ENCODE peak calls at places on chromosomes 11 and 22, in four cellular contexts. F is A549, V is NB4, Y is endothelial cell of umbilical vein. C is an unnamed sample.

GRCh38 chr11:45289369-45289768 is 3.2 kb upstream of the SYT13 start:
- DNase-seq in F (peak), V (no peak), Y (no peak), C (no peak)

GRCh38 chr11:95042239-95042638 is 7.0 kb upstream of the KDM4F start:
- DNase-seq in F (no peak), Y (no peak), V (no peak), C (no peak)

GRCh38 chr22:44523981-44524759 is 26.1 kb upstream of the RTL6 start:
- DNase-seq in Y (no peak), F (no peak), V (no peak), C (no peak)

GRCh38 chr22:39090426-39091064 is 6.5 kb upstream of the APOBEC3H start:
- DNase-seq in F (no peak), Y (no peak), V (peak), C (no peak)

GRCh38 chr11:107704432-107704831 is 7.4 kb downstream of the SLN start:
- DNase-seq in F (no peak), Y (no peak), V (no peak), C (no peak)

GRCh38 chr11:71078482-71078881 is 173.9 kb downstream of the SHANK2 start:
- DNase-seq in F (no peak), V (no peak), Y (no peak), C (no peak)

GRCh38 chr11:62612366-62613274 is at the start of the genes EML3 and ROM1:
- DNase-seq in F (peak), V (peak), Y (peak), C (peak)

GRCh38 chr11:5808500-5809121 is at the start of gene OR52N2:
- DNase-seq in Y (peak), F (peak), V (peak), C (peak)

DNA sequence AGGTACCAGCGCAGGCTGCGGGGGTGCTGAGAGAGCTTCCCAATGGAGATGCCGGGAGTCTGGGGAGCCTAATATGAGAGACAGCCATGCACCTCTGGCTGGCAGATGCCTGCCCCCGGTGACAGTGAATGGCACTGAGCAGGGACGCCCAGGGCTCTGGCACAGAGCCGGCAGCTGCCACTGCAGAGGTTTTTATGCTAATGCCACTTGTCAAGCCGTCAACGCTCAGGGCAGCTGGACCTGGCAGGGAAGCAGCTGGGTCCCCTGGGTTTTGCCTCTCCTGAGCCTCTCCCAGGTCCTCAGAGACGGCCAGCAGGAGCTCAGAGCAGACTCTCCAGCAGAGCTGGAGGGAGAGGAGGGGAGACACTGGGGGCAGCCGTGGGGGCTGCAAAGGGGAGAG is 573.6 kb downstream of the BUD13 start:
- DNase-seq in V (no peak), Y (no peak), F (no peak), C (no peak)
- TF ChIP-seq MYC in V (no peak), Y (no peak), F (no peak), C (no peak)

GRCh38 chr22:24471570-24471969 is 23.6 kb upstream of the UPB1 start:
- DNase-seq in V (no peak), Y (peak), F (no peak), C (no peak)

GRCh38 chr22:24473278-24473677 is 21.9 kb upstream of the UPB1 start:
- DNase-seq in Y (no peak), F (no peak), V (peak), C (no peak)

GRCh38 chr22:24474221-24474620 is 20.9 kb upstream of the UPB1 start:
- DNase-seq in F (no peak), V (no peak), Y (peak), C (peak)

DNA sequence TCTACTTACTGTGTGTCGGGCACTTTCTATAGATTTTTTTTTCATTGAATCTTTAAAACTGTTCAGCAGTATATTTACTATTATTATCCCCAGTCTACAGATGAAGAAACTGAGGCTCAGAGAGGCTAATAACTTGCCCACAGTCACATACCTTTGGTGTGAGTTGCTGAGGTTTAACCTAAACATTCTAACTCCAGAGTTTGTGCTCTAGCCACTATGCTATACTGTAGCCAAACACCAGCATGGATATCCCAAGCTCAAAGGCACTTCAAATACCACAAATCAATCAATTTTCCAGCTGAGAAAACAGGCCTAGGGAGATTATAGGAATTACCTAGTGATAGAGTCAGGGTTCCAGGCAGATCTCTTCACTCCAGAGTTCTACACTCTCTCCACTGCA is 20.5 kb upstream of the UPB1 start:
- DNase-seq in F (no peak), V (no peak), Y (no peak), C (no peak)
- TF ChIP-seq MYC in F (no peak), V (no peak), Y (no peak), C (no peak)

DNA sequence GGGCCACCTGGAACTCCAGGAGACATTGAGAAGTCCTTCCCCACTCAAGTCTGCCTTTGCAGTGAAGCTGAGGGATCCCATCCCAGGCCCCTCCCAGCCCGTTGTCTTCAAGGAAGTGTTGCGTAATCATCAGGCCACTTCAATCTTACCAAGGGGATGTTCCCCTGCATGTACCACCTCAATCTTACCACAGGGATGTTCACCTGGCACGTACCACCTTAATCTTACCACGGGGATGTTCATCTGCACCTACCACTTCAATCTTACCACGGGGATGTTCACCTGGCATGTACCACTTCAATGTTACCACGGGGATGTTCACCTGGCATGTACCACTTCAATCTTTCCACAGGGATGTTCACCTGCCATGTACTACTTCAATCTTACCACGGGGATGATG is 108.0 kb upstream of the SYN3 start:
- DNase-seq in Y (no peak), V (peak), F (no peak), C (no peak)
- TF ChIP-seq MYC in Y (no peak), V (no peak), F (no peak), C (no peak)

DNA sequence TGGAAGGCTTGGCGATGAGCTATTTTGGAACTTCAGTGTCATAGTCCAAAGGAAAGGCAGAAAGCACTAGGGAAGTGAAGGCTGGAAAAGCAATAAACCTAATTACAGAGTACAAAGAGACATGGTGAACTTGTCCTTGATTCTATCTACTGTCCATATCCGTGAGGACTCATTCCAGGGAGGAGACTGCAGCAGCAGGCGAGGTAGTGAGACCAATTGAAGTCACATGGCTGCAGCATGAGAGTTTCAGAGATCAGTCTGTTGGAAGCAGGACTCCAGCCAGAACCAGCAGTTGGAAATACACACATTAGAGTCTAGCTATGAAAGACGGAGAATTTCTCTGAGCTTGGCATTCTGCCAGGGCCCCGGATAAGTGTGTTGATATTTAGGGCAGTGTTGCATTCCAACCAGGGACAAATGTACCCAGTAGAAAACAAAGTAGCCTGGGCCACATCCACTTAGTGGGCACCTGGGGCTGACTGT is 54.1 kb upstream of the ARHGAP42 start:
- DNase-seq in V (no peak), Y (peak), F (no peak), C (peak)
- TF ChIP-seq MYC in V (no peak), Y (no peak), F (no peak), C (no peak)

GRCh38 chr22:49308300-49308699 is 519.4 kb downstream of the BRD1 start:
- DNase-seq in Y (no peak), F (no peak), V (no peak), C (no peak)

GRCh38 chr22:49307870-49308269 is 519.8 kb downstream of the BRD1 start:
- DNase-seq in V (no peak), F (no peak), Y (no peak), C (no peak)

GRCh38 chr22:49305966-49306631 is 521.6 kb downstream of the BRD1 start:
- DNase-seq in V (no peak), F (no peak), Y (no peak), C (no peak)

GRCh38 chr22:49306632-49306975 is 521.1 kb downstream of the BRD1 start:
- DNase-seq in V (no peak), Y (no peak), F (no peak), C (no peak)

DNA sequence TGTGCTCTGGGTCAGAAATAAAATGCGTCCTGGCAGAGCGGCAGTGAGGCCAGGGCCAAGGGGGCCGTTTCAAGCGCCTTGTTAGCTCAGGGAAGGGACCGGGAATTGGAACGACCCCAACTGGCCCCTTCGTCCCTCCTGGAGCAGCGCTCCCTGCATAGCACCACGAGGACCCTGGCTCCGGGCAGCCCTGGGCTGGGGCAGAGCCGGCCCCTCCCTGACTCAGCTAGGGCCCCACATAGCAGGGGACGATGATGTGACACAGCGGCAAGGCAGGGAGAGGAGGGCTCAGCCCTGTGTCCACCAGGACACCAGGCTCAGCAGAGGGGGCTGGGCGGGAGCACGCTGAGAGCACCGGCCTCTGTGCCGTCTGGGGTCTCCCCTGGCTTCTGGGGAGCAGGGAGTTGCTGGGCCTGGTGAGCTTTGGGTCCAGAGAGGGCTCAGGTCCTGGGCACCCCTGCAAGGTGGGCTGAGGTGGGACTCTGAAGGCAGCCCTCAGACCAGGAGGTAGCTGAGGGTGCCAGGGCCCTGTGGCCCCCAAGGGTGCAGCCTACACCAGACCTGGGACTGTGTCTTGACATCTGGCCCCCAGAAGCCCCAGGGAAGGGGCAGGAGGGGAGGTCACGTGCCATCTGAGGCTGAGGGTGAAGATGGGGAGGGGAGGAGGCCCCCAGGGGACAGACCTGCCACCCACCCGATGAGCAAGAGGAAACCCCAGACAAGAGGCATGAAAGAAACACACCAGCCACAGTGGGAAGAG is 520.4 kb downstream of the BRD1 start:
- DNase-seq in F (no peak), V (no peak), Y (no peak), C (no peak)
- TF ChIP-seq MYC in F (no peak), V (no peak), Y (no peak), C (no peak)

DNA sequence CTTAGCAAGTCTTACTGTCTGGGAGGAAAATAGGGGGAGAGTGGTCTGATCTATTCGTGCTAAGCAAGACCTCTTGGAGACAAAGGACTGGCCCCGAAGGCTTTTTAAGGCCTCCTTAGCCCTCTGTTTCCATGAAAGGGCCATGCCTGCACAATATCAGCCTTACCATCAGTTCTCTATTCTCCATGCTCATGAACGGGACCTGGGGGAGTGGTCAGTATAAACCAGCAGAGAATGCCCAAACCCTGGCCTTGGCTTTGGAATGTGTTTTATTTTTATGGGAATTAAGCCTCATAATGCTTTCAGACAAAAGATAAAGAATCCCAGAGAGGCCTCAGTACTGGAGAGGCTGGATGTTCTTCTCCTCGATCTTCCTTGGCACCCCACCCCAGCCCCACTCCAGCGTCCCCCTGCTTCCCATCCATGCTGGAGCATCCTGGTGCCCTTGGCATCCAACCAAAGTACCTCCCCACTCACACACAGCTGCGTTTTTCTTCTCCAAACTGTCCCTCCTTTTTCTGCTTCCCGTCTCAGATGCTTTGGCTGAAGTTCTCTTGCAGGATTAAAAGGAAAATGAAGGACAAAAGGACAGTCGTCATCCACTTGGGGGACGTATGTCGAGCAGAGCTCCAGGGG is 18.6 kb downstream of the FXYD6 start:
- DNase-seq in Y (no peak), F (no peak), V (no peak), C (no peak)
- TF ChIP-seq MYC in Y (no peak), F (no peak), V (no peak), C (no peak)

GRCh38 chr11:3824714-3825472 is 15.9 kb downstream of the RHOG start:
- DNase-seq in Y (peak), V (peak), F (peak), C (peak)
- TF ChIP-seq MYC in Y (no peak), V (peak), F (no peak), C (no peak)

DNA sequence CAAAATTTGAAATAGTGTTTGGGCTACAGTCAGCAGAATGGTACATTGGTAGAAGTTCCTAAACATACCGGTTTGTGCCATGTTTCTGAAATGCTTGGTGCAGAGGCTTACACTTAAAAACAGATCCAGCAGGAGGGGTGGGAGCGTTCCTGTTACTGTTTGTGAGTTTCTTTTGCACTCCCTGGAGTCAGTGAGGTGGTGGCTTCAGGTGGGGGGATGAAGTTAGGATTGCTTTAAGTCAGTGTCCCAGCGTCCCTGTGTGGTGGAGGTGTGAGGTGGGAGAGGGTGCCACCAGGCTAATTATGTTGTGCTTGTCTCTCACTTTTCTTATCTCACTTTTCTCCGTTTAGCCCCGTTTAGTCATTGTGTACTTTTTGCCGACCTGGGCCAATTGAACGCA is 9.7 kb downstream of the TNRC6B start:
- DNase-seq in F (no peak), Y (no peak), V (no peak), C (no peak)
- TF ChIP-seq MYC in F (no peak), Y (no peak), V (no peak), C (no peak)

DNA sequence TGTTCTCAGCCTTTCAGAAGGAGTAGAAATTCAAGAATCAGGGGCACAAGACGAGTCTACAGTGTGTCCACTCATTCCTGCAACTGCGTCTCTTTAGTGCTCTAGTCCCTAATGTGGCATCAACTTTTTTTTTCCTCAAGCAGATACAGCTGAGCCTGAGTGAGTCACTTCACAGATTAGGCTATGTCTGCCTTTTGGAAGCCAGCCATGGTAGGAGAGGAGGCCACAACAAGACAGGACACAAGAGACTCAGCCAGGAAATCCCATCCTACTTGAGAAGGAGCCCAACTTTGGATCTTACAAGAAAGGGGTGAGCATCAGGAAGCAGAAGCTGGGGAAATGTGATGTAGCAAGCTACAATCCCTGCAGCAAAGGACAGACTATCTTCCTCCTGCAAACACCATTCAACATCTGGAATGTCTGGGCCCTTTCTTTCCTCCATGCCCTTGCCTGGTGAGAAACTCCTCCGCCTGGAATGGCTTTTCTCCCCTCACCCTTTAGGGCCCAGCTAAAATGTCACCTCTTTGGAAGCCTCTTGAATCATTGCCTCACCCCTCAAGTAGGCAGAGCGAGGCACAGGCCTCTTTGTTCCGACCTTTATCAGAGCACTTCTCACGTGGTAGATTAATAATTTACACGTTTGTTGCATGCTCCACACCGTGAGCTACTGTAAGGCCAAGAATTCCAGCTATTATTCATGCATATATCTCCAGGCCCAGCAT is 156.4 kb upstream of the PITPNB start:
- DNase-seq in V (no peak), Y (peak), F (peak), C (peak)
- TF ChIP-seq MYC in V (no peak), Y (no peak), F (no peak), C (no peak)

DNA sequence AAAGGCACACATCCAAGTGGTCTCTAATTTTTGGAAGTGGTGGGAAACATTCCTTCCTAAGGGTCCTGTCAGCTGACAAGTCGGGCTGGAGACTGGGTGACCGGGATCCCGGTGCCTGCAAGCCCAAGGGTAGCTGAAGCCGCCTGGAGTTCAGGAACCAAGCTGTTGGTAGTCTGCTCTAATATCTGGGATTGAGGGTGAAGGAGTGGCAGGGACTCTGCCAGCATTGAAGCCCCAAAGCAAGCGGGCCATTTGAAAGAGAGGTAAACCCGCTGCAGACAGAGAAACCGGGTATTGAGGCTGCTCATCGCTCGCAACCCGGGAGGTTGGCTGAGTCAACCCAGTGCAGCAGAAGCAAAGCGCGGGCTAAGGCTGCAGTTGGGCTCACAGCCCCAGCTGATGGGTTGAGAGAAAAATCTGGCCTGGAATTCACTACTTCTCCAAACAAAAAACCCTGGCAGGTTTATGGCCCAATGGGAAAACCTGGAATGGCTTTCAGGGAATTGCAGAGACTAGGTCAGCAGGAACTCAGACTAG is 28.2 kb upstream of the FBXO3 start:
- DNase-seq in V (peak), F (peak), Y (peak), C (peak)
- TF ChIP-seq MYC in V (no peak), F (no peak), Y (no peak), C (no peak)

C was measured in HepG2.